ENCODE peak calls at places on chromosome 6, in six cellular contexts. M is ELF-1, J is Peyer's patch, L is HepG2, H is PC-3, I is amniotic stem cell. R is an unnamed sample.

GRCh38 chr6:107120404-107120803 is 5.1 kb upstream of the BEND3 start:
- DNase-seq in M (no peak), J (no peak), L (no peak), H (no peak), I (no peak), R (no peak)

GRCh38 chr6:113888996-113889635 is 32.0 kb downstream of the MARCKS start:
- DNase-seq in M (no peak), J (no peak), L (no peak), H (no peak), I (no peak), R (no peak)

GRCh38 chr6:142903806-142904205 is 41.2 kb downstream of the HIVEP2 start:
- DNase-seq in M (no peak), J (no peak), L (no peak), H (peak; percentile 30), I (no peak), R (no peak)

GRCh38 chr6:157711060-157711459 is 112.0 kb upstream of the SNX9 start:
- DNase-seq in M (peak; percentile 12), J (no peak), L (no peak), H (no peak), I (no peak), R (no peak)

GRCh38 chr6:40425192-40425919 is 161.8 kb downstream of the LRFN2 start:
- DNase-seq in M (no peak), J (no peak), L (no peak), H (no peak), I (no peak), R (no peak)

GRCh38 chr6:149891259-149891658 is 6.7 kb downstream of the RAET1E start:
- DNase-seq in M (no peak), J (no peak), L (no peak), H (peak; percentile 56), I (no peak), R (no peak)

GRCh38 chr6:33896391-33897192 is 92.8 kb upstream of the MLN start:
- DNase-seq in M (no peak), J (no peak), L (no peak), H (peak; percentile 4), I (no peak), R (no peak)

GRCh38 chr6:167565884-167566491 is 241.1 kb downstream of the TTLL2 start:
- DNase-seq in M (peak; percentile 55), J (peak; percentile 14), L (peak; percentile 27), H (no peak), I (no peak), R (no peak)

GRCh38 chr6:439681-440167 is 48.2 kb downstream of the IRF4 start:
- DNase-seq in M (no peak), J (no peak), L (no peak), H (no peak), I (no peak), R (no peak)

GRCh38 chr6:96837138-96837971 is at the start of gene GPR63:
- DNase-seq in M (peak; percentile 78), J (peak; percentile 49), L (peak; percentile 1), H (peak; percentile 49), I (peak; percentile 25), R (peak; percentile 12)

GRCh38 chr6:129046526-129046925 is 163.6 kb downstream of the LAMA2 start:
- DNase-seq in M (no peak), J (no peak), L (no peak), H (no peak), I (no peak), R (no peak)

GRCh38 chr6:132832891-132833290 is 18.5 kb downstream of the RPS12 start:
- DNase-seq in M (no peak), J (no peak), L (no peak), H (no peak), I (no peak), R (no peak)

GRCh38 chr6:107866606-107867301 is 42.6 kb upstream of the SCML4 start:
- DNase-seq in M (peak; percentile 20), J (no peak), L (peak; percentile 56), H (peak; percentile 42), I (no peak), R (no peak)

GRCh38 chr6:14135865-14136539 is 18.4 kb downstream of the CD83 start:
- DNase-seq in M (no peak), J (no peak), L (no peak), H (no peak), I (no peak), R (no peak)

GRCh38 chr6:3261921-3262320 is 3.2 kb downstream of the PSMG4 start:
- DNase-seq in M (no peak), J (no peak), L (no peak), H (no peak), I (no peak), R (no peak)

GRCh38 chr6:35218021-35218420 is 4.3 kb downstream of the SCUBE3 start:
- DNase-seq in M (peak; percentile 68), J (no peak), L (no peak), H (no peak), I (no peak), R (no peak)

GRCh38 chr6:108453601-108454157 is 107.0 kb upstream of the FOXO3 start:
- DNase-seq in M (no peak), J (no peak), L (no peak), H (no peak), I (no peak), R (no peak)

GRCh38 chr6:98695076-98695816 is 139.1 kb upstream of the POU3F2 start:
- DNase-seq in M (no peak), J (no peak), L (no peak), H (no peak), I (no peak), R (no peak)

GRCh38 chr6:105282801-105283585 is 103.2 kb upstream of the POPDC3 start:
- DNase-seq in M (no peak), J (no peak), L (no peak), H (no peak), I (no peak), R (no peak)

GRCh38 chr6:9647599-9647998 is 767.3 kb downstream of the TFAP2A start:
- DNase-seq in M (no peak), J (no peak), L (no peak), H (no peak), I (no peak), R (peak; percentile 22)

GRCh38 chr6:40258531-40258930 is 324.3 kb upstream of the MOCS1 start:
- DNase-seq in M (no peak), J (no peak), L (no peak), H (no peak), I (no peak), R (no peak)

GRCh38 chr6:18262812-18263560 is 1.3 kb downstream of the DEK start:
- DNase-seq in M (peak; percentile 27), J (peak; percentile 51), L (peak; percentile 31), H (peak; percentile 58), I (no peak), R (no peak)

GRCh38 chr6:21402368-21402767 is 191.2 kb upstream of the SOX4 start:
- DNase-seq in M (no peak), J (no peak), L (no peak), H (no peak), I (no peak), R (no peak)

GRCh38 chr6:7631466-7631865 is 41.5 kb downstream of the SNRNP48 start:
- DNase-seq in M (no peak), J (no peak), L (no peak), H (no peak), I (no peak), R (no peak)

GRCh38 chr6:44386929-44387345 is 569 bp upstream of the CDC5L start:
- DNase-seq in M (no peak), J (no peak), L (no peak), H (peak; percentile 31), I (no peak), R (no peak)

GRCh38 chr6:130324657-130325056 is 41.2 kb upstream of the TMEM200A start:
- DNase-seq in M (no peak), J (no peak), L (no peak), H (peak; percentile 20), I (peak; percentile 55), R (peak; percentile 59)

GRCh38 chr6:124661231-124661630 is 301.0 kb upstream of the RNF217 start:
- DNase-seq in M (peak; percentile 11), J (no peak), L (no peak), H (no peak), I (no peak), R (no peak)

GRCh38 chr6:10954590-10955010 is 67.7 kb downstream of the SYCP2L start:
- DNase-seq in M (peak; percentile 93), J (peak; percentile 40), L (peak; percentile 82), H (peak; percentile 83), I (peak; percentile 65), R (peak; percentile 68)

GRCh38 chr6:51929934-51930574 is 157.4 kb downstream of the PKHD1 start:
- DNase-seq in M (no peak), J (no peak), L (no peak), H (no peak), I (no peak), R (no peak)

GRCh38 chr6:151136141-151136755 is 103.5 kb upstream of the AKAP12 start:
- DNase-seq in M (peak; percentile 47), J (no peak), L (peak; percentile 77), H (no peak), I (no peak), R (no peak)

GRCh38 chr6:163490826-163491577 is 76.5 kb downstream of the QKI start:
- DNase-seq in M (no peak), J (peak; percentile 35), L (no peak), H (peak; percentile 77), I (no peak), R (no peak)

GRCh38 chr6:71351190-71351589 is 62.6 kb downstream of the OGFRL1 start:
- DNase-seq in M (no peak), J (no peak), L (no peak), H (no peak), I (no peak), R (no peak)

GRCh38 chr6:11869656-11870340 is 91.2 kb upstream of the ADTRP start:
- DNase-seq in M (no peak), J (no peak), L (no peak), H (peak; percentile 71), I (no peak), R (peak; percentile 47)

GRCh38 chr6:7615611-7616383 is 25.8 kb downstream of the SNRNP48 start:
- DNase-seq in M (peak; percentile 59), J (no peak), L (peak; percentile 72), H (peak; percentile 87), I (peak; percentile 21), R (no peak)

GRCh38 chr6:3026811-3027626 is 27.3 kb downstream of the NQO2 start:
- DNase-seq in M (no peak), J (peak; percentile 65), L (no peak), H (no peak), I (no peak), R (no peak)

GRCh38 chr6:133410628-133411027 is 169.5 kb downstream of the EYA4 start:
- DNase-seq in M (peak; percentile 92), J (no peak), L (no peak), H (no peak), I (no peak), R (no peak)

GRCh38 chr6:64249129-64249528 is 613.5 kb downstream of the PHF3 start:
- DNase-seq in M (no peak), J (no peak), L (peak; percentile 26), H (peak; percentile 63), I (no peak), R (no peak)

GRCh38 chr6:113630738-113631535 is 226.2 kb upstream of the MARCKS start:
- DNase-seq in M (no peak), J (peak; percentile 76), L (no peak), H (peak; percentile 16), I (peak; percentile 20), R (no peak)